ENCODE peak calls at places on chromosome 15, in nine cellular contexts. F is bronchial epithelial cell, O is IMR-90, W is psoas muscle, I is progenitor cell of endocrine pancreas, X is Peyer's patch, Q is MM.1S, J is body of pancreas, C is WTC11. M is an unnamed sample.

GRCh38 chr15:92130244-92130643 is 263.4 kb upstream of the ST8SIA2 start:
- DNase-seq in C (no peak), O (no peak), J (no peak), W (no peak), Q (no peak), X (no peak), F (no peak), I (no peak), M (no peak)

GRCh38 chr15:100873029-100873677 is 6.5 kb upstream of the ALDH1A3 start:
- DNase-seq in I (peak), X (peak), C (peak), O (peak), J (peak), Q (peak), F (peak), W (no peak), M (peak)

GRCh38 chr15:98292442-98293240 is 332.1 kb downstream of the ARRDC4 start:
- DNase-seq in J (peak), I (peak), Q (peak), W (peak), X (no peak), C (peak), O (no peak), F (peak), M (no peak)

GRCh38 chr15:92903588-92903955 is 3.4 kb downstream of the CHD2 start:
- DNase-seq in J (no peak), F (no peak), X (no peak), I (no peak), C (no peak), Q (peak), W (no peak), O (no peak), M (no peak)

GRCh38 chr15:31300208-31300661 is 26.4 kb upstream of the KLF13 start:
- DNase-seq in X (peak), Q (no peak), O (no peak), I (no peak), W (no peak), F (no peak), J (peak), C (no peak), M (peak)

GRCh38 chr15:63401078-63401477 is 19.4 kb upstream of the CA12 start:
- DNase-seq in C (no peak), Q (no peak), I (no peak), X (no peak), J (no peak), O (no peak), F (peak), W (no peak), M (no peak)

GRCh38 chr15:31925541-31925940 is 104.8 kb upstream of the CHRNA7 start:
- DNase-seq in F (no peak), O (no peak), C (no peak), X (peak), Q (no peak), J (no peak), I (no peak), W (no peak), M (no peak)

GRCh38 chr15:63219196-63219719 is 29.9 kb downstream of the RAB8B start:
- DNase-seq in Q (no peak), O (no peak), J (no peak), W (no peak), C (no peak), I (no peak), F (no peak), X (no peak), M (no peak)

GRCh38 chr15:60179786-60180391 is 175.8 kb downstream of the FOXB1 start:
- DNase-seq in O (peak), F (peak), Q (peak), W (no peak), C (no peak), X (peak), I (no peak), J (peak), M (no peak)

GRCh38 chr15:29937956-29938355 is 115.7 kb upstream of the TJP1 start:
- DNase-seq in F (peak), J (no peak), C (no peak), Q (no peak), O (peak), I (no peak), X (no peak), W (no peak), M (no peak)

GRCh38 chr15:72315706-72316370 is 4.1 kb downstream of the CELF6 start:
- DNase-seq in X (no peak), C (no peak), I (no peak), J (peak), Q (no peak), O (no peak), W (no peak), F (no peak), M (no peak)

GRCh38 chr15:47383102-47383501 is 334.2 kb upstream of the SEMA6D start:
- DNase-seq in F (peak), I (no peak), J (no peak), W (no peak), O (no peak), X (no peak), Q (no peak), C (no peak), M (no peak)

GRCh38 chr15:99476413-99477222 is 89.2 kb upstream of the MEF2A start:
- DNase-seq in C (no peak), J (peak), Q (no peak), X (peak), F (peak), W (peak), I (no peak), O (peak), M (peak)

GRCh38 chr15:41621200-41622193 is 38.7 kb upstream of the MGA start:
- DNase-seq in Q (no peak), F (peak), O (peak), C (peak), I (peak), X (peak), W (peak), J (peak), M (peak)

GRCh38 chr15:31752363-31752762 is 278.0 kb upstream of the CHRNA7 start:
- DNase-seq in C (no peak), X (no peak), W (no peak), I (no peak), J (no peak), O (peak), F (peak), Q (no peak), M (no peak)

GRCh38 chr15:32098033-32098432 is 67.7 kb downstream of the CHRNA7 start:
- DNase-seq in X (no peak), F (no peak), C (no peak), O (no peak), I (no peak), Q (no peak), J (peak), W (no peak), M (no peak)

GRCh38 chr15:92633418-92633817 is 22.2 kb downstream of the FAM174B start:
- DNase-seq in C (no peak), J (no peak), F (no peak), I (no peak), W (no peak), Q (no peak), X (peak), O (no peak), M (no peak)

GRCh38 chr15:60396560-60396963 is 1.2 kb downstream of the ANXA2 start:
- DNase-seq in I (no peak), J (no peak), O (no peak), F (peak), Q (no peak), W (no peak), C (no peak), X (no peak), M (no peak)

GRCh38 chr15:48705381-48705780 is 59.9 kb upstream of the FBN1 start:
- DNase-seq in J (no peak), I (no peak), F (no peak), W (no peak), C (no peak), Q (no peak), O (no peak), X (no peak), M (no peak)

DNA sequence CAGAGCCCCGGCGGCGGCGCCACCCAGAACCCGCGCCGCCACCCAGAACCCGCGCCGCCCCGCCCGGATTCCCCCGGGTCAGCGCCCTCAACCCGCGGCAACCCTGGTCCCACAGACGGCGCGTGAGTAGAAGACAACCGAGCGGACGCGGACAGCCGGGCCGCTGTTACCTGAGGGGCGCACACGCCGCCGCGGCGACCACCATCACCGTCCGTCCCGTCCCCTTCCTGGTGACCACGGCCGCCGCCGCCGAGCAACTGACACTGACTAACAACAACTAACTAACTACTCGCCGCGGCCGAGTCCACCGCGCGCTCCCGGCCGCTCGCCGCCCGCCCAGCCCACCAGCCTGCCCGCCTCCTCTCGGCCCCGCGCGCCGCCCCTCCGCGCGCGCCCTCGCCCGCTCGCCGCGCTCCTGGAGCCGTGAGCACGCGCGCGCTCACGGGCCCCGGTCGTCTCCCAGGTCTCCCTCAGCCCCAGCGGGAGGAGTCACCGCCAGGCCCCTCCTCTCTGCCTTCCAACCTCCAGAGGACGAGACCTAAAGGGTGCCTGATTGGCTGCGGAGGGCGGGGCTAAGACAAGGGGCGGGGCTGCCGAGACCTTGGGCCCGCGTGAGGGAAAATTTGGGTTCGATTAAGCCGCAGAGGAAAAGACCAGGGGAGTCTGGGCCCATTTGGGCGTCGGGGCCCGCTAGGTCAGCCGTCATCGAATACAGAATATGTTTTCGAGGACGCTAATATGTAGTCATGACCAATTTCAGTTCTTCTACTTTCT is at the start of gene PEAK1:
- DNase-seq in F (peak), Q (peak), J (peak), C (peak), O (peak), W (peak), I (peak), X (peak), M (peak)
- TF ChIP-seq CTCF in F (no peak), Q (no peak), J (peak), C (no peak), O (no peak), W (no peak), I (no peak), X (no peak), M (no peak)

DNA sequence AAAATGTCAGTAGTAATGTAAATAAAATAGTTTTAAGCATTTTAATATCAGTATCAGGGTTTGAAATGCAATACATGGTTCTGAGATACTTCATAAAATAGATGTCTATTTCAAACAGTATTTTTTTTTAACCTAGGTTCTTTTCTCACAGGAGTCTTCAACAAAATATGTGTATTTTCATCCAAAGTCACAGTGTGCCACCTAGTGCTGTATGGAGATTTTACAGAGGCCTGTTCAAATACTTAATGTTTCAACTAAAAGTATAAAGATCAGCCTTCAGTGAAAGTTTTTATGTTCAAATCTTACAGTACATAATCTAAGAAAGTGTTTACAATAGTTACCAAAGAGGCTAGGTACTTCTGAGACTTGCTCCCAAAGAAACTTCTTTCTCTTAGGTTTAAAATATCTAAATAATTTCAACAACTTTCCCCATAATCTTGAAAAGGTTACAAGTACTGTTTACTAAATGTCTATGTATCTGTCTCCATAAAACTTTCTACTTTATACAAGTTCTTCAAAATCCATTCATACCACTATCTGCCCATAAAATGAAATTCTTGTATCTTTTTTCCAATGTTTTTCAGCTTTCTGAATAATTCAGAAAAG is 38.3 kb downstream of the SCAPER start:
- DNase-seq in I (no peak), W (no peak), Q (peak), C (no peak), F (peak), O (peak), X (no peak), J (no peak), M (no peak)
- TF ChIP-seq CTCF in I (peak), W (peak), Q (peak), C (peak), F (peak), O (peak), X (peak), J (no peak), M (peak)

GRCh38 chr15:39581501-39582285 is 814 bp downstream of the THBS1 start:
- DNase-seq in J (peak), W (no peak), F (peak), Q (peak), C (peak), O (peak), X (peak), I (peak), M (peak)

GRCh38 chr15:39582286-39582976 is 1.6 kb downstream of the THBS1 start:
- DNase-seq in J (no peak), I (no peak), X (no peak), C (no peak), Q (no peak), F (no peak), W (peak), O (peak), M (no peak)

GRCh38 chr15:39580117-39580629 is 706 bp upstream of the THBS1 start:
- DNase-seq in X (peak), O (peak), F (peak), J (peak), Q (peak), C (peak), I (peak), W (peak), M (peak)

GRCh38 chr15:39579487-39580116 is 1.3 kb upstream of the THBS1 start:
- DNase-seq in I (peak), O (peak), W (peak), F (peak), C (peak), J (peak), X (peak), Q (no peak), M (no peak)

DNA sequence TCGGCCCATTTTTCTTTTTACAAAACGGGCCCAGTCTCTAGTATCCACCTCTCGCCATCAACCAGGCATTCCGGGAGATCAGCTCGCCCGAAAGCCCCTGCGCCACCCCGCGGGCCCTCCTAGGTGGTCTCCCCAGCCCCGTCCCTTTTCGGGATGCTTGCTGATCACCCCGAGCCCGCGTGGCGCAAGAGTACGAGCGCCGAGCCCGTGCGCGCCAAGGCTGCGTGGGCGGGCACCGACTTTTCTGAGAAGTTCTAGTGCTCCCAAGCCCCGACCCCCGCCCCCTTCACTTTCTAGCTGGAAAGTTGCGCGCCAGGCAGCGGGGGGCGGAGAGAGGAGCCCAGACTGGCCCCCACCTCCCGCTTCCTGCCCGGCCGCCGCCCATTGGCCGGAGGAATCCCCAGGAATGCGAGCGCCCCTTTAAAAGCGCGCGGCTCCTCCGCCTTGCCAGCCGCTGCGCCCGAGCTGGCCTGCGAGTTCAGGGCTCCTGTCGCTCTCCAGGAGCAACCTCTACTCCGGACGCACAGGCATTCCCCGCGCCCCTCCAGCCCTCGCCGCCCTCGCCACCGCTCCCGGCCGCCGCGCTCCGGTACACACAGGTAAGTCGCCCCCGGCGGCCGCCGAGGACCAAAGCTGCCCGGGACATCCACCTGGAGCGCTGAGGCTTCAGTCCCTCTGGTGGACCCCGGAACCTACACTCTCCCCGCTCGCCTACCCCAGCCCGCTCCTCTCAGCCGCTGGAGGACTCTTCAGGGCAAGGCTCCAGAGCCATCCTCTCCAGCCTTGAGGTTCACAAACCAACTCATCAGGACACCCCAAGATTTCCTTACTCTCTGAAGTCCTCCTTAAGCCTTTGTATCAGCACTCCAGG is at the start of gene THBS1:
- DNase-seq in O (peak), W (peak), C (peak), X (peak), Q (peak), I (peak), F (peak), J (peak), M (peak)
- TF ChIP-seq CTCF in O (no peak), W (no peak), C (no peak), X (no peak), Q (no peak), I (peak), F (no peak), J (no peak), M (no peak)

DNA sequence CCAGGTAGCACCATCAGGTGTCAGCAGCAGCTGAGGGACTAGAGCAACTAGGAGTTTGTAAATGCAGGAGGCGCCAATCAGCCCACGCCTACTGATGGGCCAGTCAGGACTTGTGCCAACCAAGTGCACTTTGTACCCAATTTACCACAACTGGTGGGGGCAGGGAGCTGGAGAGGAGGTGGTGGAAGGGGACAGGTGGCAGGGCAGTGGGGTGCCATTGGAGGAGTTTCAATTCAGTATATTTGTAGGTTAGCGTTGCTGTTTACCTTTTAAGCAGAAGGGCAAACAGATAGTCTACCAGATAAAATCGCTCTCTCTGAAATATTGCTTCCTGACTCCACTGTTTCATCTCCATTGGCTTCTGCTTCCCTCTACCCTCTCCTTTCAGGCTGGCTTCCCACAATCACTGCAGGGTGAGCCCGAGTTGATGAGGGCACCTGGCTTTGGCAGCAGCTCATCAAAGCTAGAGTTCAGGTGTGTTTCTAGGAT is 75.7 kb downstream of the TRIM69 start:
- DNase-seq in W (no peak), J (peak), X (peak), O (no peak), F (peak), C (no peak), I (no peak), Q (peak), M (no peak)
- TF ChIP-seq CTCF in W (no peak), J (no peak), X (no peak), O (no peak), F (no peak), C (no peak), I (no peak), Q (no peak), M (no peak)

DNA sequence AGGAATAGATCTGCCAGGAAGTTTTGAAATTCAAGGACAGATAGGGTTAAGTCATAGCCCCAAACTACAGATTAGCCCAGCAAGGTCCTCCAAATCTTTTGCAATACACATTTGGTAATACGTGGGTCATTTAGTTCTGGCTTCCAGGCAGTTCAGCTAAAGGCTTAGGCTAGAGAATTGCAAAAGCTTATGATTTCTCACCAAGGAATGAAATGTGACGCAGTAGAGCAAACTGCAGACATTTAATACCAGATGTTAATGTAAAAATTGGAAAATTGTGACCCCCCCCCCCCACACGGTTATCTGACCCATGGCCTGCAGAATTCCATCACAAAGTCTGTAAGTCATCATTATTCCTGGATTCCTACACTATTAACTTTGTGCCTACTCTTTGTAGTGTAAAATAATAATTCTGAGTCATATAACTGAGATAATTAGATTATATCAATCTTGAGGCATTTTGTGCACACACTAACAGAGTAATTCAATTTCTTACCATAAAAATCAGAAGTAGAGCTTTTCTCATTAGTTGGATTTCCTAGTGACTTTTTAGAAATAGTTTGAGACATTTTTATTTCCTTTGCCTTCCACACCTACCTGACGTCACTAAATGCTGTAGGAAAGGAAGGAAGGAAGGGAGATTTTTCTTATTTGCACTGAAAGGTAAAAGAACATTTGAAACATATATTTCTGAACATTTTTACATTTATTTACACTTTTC is 235.2 kb downstream of the DTWD1 start:
- DNase-seq in O (peak), C (no peak), Q (no peak), W (no peak), X (no peak), F (peak), J (no peak), I (no peak), M (no peak)
- TF ChIP-seq CTCF in O (no peak), C (no peak), Q (no peak), W (no peak), X (no peak), F (no peak), J (no peak), I (no peak), M (no peak)

DNA sequence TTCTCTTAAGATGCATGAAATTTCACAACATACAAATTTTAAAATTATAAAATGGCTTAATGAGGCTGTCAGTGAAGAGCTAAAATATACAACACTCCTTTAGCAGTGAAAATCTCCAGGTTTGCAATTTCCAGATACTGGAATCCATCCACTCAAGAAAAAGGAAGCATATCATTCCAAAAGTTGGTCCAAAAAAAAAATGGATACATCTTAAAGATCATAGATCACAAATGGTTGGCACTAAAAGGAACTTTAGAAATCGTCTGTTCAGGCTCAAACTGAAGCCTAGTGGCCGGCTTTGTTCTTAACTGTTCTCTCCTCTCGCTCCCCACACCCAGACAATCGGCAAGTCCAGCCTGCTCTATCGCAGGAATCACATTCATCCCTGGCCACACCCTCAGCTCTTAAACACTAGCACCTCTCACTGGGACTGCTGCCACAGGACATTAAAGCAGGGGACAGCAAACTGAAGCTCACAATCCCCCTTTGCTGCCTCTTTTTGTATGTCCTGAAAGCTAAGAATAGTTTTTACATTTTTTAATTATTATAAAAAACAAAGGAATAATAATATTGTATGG is 130.3 kb upstream of the CDIN1 start:
- DNase-seq in W (no peak), Q (no peak), F (no peak), O (no peak), J (no peak), X (no peak), C (peak), I (no peak), M (no peak)
- TF ChIP-seq CTCF in W (no peak), Q (no peak), F (no peak), O (no peak), J (no peak), X (no peak), C (no peak), I (no peak), M (no peak)

M was measured in CD14-positive monocyte.